ENCODE peak calls at places on chromosomes 2 and 18, in four cellular contexts. Y is kidney epithelial cell, J is K562, S is A549. D is an unnamed sample.

GRCh38 chr2:16525265-16525887 is 140.3 kb downstream of the CYRIA start:
- DNase-seq in S (peak; percentile 31), Y (no peak), J (peak; percentile 81), D (peak; percentile 48)

GRCh38 chr2:184006998-184007397 is 591.3 kb upstream of the ZNF804A start:
- DNase-seq in Y (no peak), J (no peak), S (no peak), D (no peak)

GRCh38 chr2:215055891-215056290 is 82.5 kb downstream of the ABCA12 start:
- DNase-seq in S (no peak), J (no peak), Y (no peak), D (no peak)

GRCh38 chr2:96553176-96553956 is 16.8 kb downstream of the ARID5A start:
- DNase-seq in Y (no peak), J (no peak), S (no peak), D (no peak)

GRCh38 chr18:57428221-57429150 is 6.7 kb upstream of the ONECUT2 start:
- DNase-seq in J (no peak), S (no peak), Y (no peak), D (no peak)

GRCh38 chr2:198127627-198128026 is 323.2 kb downstream of the PLCL1 start:
- DNase-seq in S (peak; percentile 12), Y (peak; percentile 31), J (peak; percentile 28), D (peak; percentile 53)

GRCh38 chr18:57807336-57808117 is 4.4 kb upstream of the ATP8B1 start:
- DNase-seq in J (no peak), Y (no peak), S (no peak), D (no peak)

GRCh38 chr18:13464432-13465125 is 246.0 kb downstream of the LDLRAD4 start:
- DNase-seq in J (peak; percentile 25), S (no peak), Y (no peak), D (peak; percentile 85)

GRCh38 chr2:187215576-187216240 is 232.3 kb downstream of the CALCRL start:
- DNase-seq in Y (no peak), S (no peak), J (no peak), D (no peak)

GRCh38 chr2:70111752-70112591 is 24.7 kb downstream of the PCBP1 start:
- DNase-seq in S (no peak), Y (no peak), J (peak; percentile 32), D (no peak)

GRCh38 chr2:111049792-111050640 is 70.7 kb upstream of the BCL2L11 start:
- DNase-seq in J (no peak), S (no peak), Y (peak; percentile 80), D (no peak)

GRCh38 chr2:28588231-28588725 is 92.4 kb downstream of the PLB1 start:
- DNase-seq in J (no peak), Y (no peak), S (no peak), D (no peak)

GRCh38 chr18:74947875-74948274 is 261.1 kb downstream of the PTGR3 start:
- DNase-seq in S (no peak), Y (no peak), J (no peak), D (no peak)

GRCh38 chr2:217995741-217996141 is 7.1 kb downstream of the TNS1 start:
- DNase-seq in Y (no peak), S (no peak), J (no peak), D (peak; percentile 83)

GRCh38 chr18:28176933-28177827 is at the start of gene CDH2:
- DNase-seq in J (no peak), S (peak; percentile 66), Y (peak; percentile 69), D (peak; percentile 89)

GRCh38 chr2:135010200-135010942 is 36.9 kb downstream of the MAP3K19 start:
- DNase-seq in S (no peak), Y (no peak), J (no peak), D (no peak)

GRCh38 chr2:211454684-211455083 is 898.3 kb downstream of the CPS1 start:
- DNase-seq in J (no peak), S (no peak), Y (no peak), D (peak; percentile 46)

GRCh38 chr2:134401081-134401497 is 147.2 kb downstream of the MGAT5 start:
- DNase-seq in Y (no peak), J (no peak), S (no peak), D (peak; percentile 89)

GRCh38 chr2:149858214-149858613 is 270.6 kb upstream of the MMADHC start:
- DNase-seq in Y (no peak), S (no peak), J (no peak), D (no peak)

GRCh38 chr18:79784965-79785770 is 12.6 kb upstream of the KCNG2 start:
- DNase-seq in Y (peak; percentile 9), J (no peak), S (no peak), D (no peak)

GRCh38 chr2:61853086-61853847 is 593 bp downstream of the FAM161A start:
- DNase-seq in S (peak; percentile 79), J (peak; percentile 48), Y (no peak), D (peak; percentile 92)

GRCh38 chr2:102848366-102848839 is 86.6 kb downstream of the TMEM182 start:
- DNase-seq in J (peak; percentile 36), S (peak; percentile 65), Y (peak; percentile 58), D (peak; percentile 96)

GRCh38 chr2:67977464-67977863 is 85.3 kb downstream of the C1D start:
- DNase-seq in Y (no peak), J (no peak), S (no peak), D (no peak)

GRCh38 chr2:162210385-162210784 is 32.9 kb downstream of the FAP start:
- DNase-seq in Y (no peak), S (no peak), J (no peak), D (no peak)

GRCh38 chr2:75522543-75523312 is 38.0 kb downstream of the EVA1A start:
- DNase-seq in J (no peak), Y (no peak), S (no peak), D (no peak)

GRCh38 chr2:161223139-161223732 is 63.0 kb downstream of the TANK start:
- DNase-seq in Y (no peak), S (no peak), J (peak; percentile 30), D (no peak)

GRCh38 chr18:51563401-51563800 is 365.9 kb upstream of the MEX3C start:
- DNase-seq in S (no peak), Y (no peak), J (no peak), D (no peak)

GRCh38 chr18:3648695-3649094 is 198.7 kb downstream of the TGIF1 start:
- DNase-seq in S (no peak), Y (no peak), J (no peak), D (no peak)

GRCh38 chr2:236765475-236765874 is 195.8 kb downstream of the ACKR3 start:
- DNase-seq in S (no peak), J (no peak), Y (no peak), D (no peak)

GRCh38 chr2:236008857-236009256 is 159.3 kb downstream of the GBX2 start:
- DNase-seq in Y (no peak), J (no peak), S (no peak), D (no peak)

GRCh38 chr2:74741076-74741460 is 87.0 kb downstream of the SEMA4F start:
- DNase-seq in J (no peak), S (peak; percentile 56), Y (no peak), D (no peak)

GRCh38 chr18:23943104-23943503 is 71.5 kb upstream of the TTC39C start:
- DNase-seq in J (no peak), S (no peak), Y (no peak), D (no peak)

GRCh38 chr2:173568054-173568453 is 213.4 kb downstream of the CDCA7 start:
- DNase-seq in Y (no peak), S (no peak), J (peak; percentile 37), D (no peak)

GRCh38 chr2:156110890-156111289 is 221.6 kb downstream of the NR4A2 start:
- DNase-seq in J (no peak), Y (no peak), S (no peak), D (peak; percentile 30)

GRCh38 chr2:108267117-108267516 is 21.6 kb upstream of the SULT1C2 start:
- DNase-seq in S (no peak), Y (peak; percentile 56), J (no peak), D (no peak)

GRCh38 chr2:237882510-237883481 is 23.4 kb downstream of the RAMP1 start:
- DNase-seq in Y (no peak), J (no peak), S (no peak), D (no peak)

GRCh38 chr2:45267062-45267702 is 257.9 kb upstream of the SIX2 start:
- DNase-seq in Y (no peak), J (no peak), S (no peak), D (no peak)

GRCh38 chr2:121805767-121806145 is 50.3 kb downstream of the TSN start:
- DNase-seq in Y (no peak), S (no peak), J (no peak), D (no peak)

DNA sequence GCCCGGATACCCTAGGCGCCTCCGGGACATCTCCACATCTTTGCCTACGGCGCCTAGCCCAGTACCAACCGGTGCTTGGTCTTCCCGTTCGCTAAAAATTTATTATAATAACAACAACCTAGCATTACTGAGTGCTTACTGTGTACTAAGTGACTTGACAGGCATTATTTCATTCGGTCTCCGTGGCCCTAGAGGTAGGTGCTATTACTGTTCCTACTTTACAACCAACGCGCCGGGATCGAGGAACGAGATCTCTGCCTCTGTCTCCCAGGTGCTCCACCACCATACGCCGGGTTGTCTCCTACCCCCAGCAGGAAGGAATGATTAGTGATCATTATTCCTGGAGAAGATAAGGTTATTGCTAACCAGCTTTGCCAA is 657 bp upstream of the BIN1 start:
- DNase-seq in S (peak; percentile 84), J (no peak), Y (no peak), D (no peak)
- H3K4me3 ChIP-seq in S (peak overlapping the region; percentile 56), J (no peak overlapping the region), Y (peak overlapping the region; percentile 84), D (peak overlapping the region; percentile 65)

GRCh38 chr2:201858781-201859180 is 52.4 kb downstream of the CDK15 start:
- DNase-seq in S (no peak), Y (no peak), J (no peak), D (no peak)
- H3K4me3 ChIP-seq in S (no peak overlapping the region), Y (no peak overlapping the region), J (no peak overlapping the region), D (no peak overlapping the region)

DNA sequence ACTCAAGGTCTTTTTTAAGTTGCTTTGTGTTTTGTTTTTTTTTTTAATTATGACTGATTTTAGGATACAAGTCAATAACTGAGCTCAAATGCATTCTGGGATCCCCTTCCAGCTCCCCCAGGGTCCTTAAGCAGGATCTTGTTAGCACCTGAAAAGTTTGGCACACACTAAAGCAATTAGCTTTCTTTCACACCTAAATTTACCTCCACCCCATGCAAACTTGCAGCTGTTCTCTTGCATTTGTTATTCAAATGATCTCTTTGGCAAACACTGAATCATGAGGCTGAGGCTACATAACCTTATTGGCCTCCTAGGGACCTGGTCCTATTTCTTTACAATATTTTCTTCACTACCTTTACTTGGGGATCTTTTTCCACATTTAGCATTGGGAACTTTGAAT is 2026.0 kb upstream of the CELF4 start:
- DNase-seq in S (no peak), Y (no peak), J (no peak), D (no peak)
- H3K4me3 ChIP-seq in S (no peak overlapping the region), Y (no peak overlapping the region), J (no peak overlapping the region), D (no peak overlapping the region)

DNA sequence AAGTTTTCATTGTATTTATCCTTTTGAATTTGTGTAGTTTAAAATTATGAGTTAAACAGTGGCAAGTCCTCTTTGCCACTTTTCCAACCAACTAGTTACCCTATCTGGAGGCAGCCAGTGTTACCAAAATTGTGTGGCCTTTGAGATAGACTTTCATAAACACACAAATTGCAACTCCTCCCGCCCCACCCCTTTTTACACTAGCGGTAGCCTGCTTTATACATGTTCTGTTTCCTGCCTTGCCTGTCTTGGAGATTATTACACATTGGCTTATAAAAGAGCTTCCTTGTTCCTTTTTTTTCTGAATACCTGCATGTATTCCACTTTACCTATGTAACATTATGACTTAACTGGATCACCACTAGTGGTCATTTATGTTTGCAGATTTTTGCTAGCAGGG is 56.5 kb downstream of the RPIA start:
- DNase-seq in J (no peak), S (no peak), Y (no peak), D (no peak)
- H3K4me3 ChIP-seq in J (no peak overlapping the region), S (no peak overlapping the region), Y (no peak overlapping the region), D (no peak overlapping the region)

GRCh38 chr2:5479265-5479928 is 212.8 kb upstream of the SOX11 start:
- DNase-seq in Y (no peak), J (no peak), S (no peak), D (no peak)
- H3K4me3 ChIP-seq in Y (no peak overlapping the region), J (no peak overlapping the region), S (no peak overlapping the region), D (peak overlapping the region; percentile 7)

D was measured in right cardiac atrium.